ENCODE peak calls at places on chromosomes 16 and 17, in four cellular contexts. One of them, this sample, is unnamed.

GRCh38 chr17:12940699-12941098 is 77.1 kb downstream of the ELAC2 start:
- DNase-seq in ovary: no peak
- DNase-seq in heart left ventricle: no peak
- DNase-seq in stomach: no peak
- DNase-seq in this sample: no peak

GRCh38 chr17:1000597-1001490 is 3.9 kb downstream of the TIMM22 start:
- DNase-seq in ovary: no peak
- DNase-seq in heart left ventricle: peak
- DNase-seq in stomach: peak
- DNase-seq in this sample: no peak

GRCh38 chr16:70592106-70592571 is 54.2 kb upstream of the IL34 start:
- DNase-seq in stomach: no peak
- DNase-seq in ovary: no peak
- DNase-seq in heart left ventricle: peak
- DNase-seq in this sample: no peak

GRCh38 chr16:51762081-51762995 is 611.3 kb upstream of the SALL1 start:
- DNase-seq in stomach: peak
- DNase-seq in heart left ventricle: peak
- DNase-seq in ovary: peak
- DNase-seq in this sample: peak

GRCh38 chr17:51869387-51869786 is 289.1 kb downstream of the CA10 start:
- DNase-seq in heart left ventricle: no peak
- DNase-seq in stomach: no peak
- DNase-seq in ovary: no peak
- DNase-seq in this sample: no peak

GRCh38 chr16:1305823-1306222 is 3.6 kb upstream of the UBE2I start:
- DNase-seq in ovary: no peak
- DNase-seq in stomach: no peak
- DNase-seq in heart left ventricle: no peak
- DNase-seq in this sample: no peak

GRCh38 chr17:1590031-1590746 is 27.6 kb upstream of the PITPNA start:
- DNase-seq in heart left ventricle: peak
- DNase-seq in ovary: no peak
- DNase-seq in stomach: peak
- DNase-seq in this sample: peak

GRCh38 chr16:75477680-75478473 is 13.4 kb upstream of the TMEM170A start:
- DNase-seq in stomach: no peak
- DNase-seq in heart left ventricle: no peak
- DNase-seq in ovary: no peak
- DNase-seq in this sample: no peak

GRCh38 chr17:2170023-2170422 is 115.1 kb downstream of the HIC1 start:
- DNase-seq in ovary: no peak
- DNase-seq in heart left ventricle: no peak
- DNase-seq in stomach: no peak
- DNase-seq in this sample: no peak

GRCh38 chr17:71878998-71879397 is 241.8 kb upstream of the SOX9 start:
- DNase-seq in heart left ventricle: no peak
- DNase-seq in stomach: no peak
- DNase-seq in ovary: no peak
- DNase-seq in this sample: no peak
- TF ChIP-seq POLR2A in heart left ventricle: no peak
- TF ChIP-seq POLR2A in stomach: no peak
- TF ChIP-seq POLR2A in ovary: no peak
- TF ChIP-seq POLR2A in this sample: no peak

GRCh38 chr17:28520687-28521086 is 14.5 kb downstream of the FOXN1 start:
- DNase-seq in heart left ventricle: no peak
- DNase-seq in ovary: no peak
- DNase-seq in stomach: no peak
- DNase-seq in this sample: no peak

GRCh38 chr17:28518578-28518977 is 12.4 kb downstream of the FOXN1 start:
- DNase-seq in heart left ventricle: no peak
- DNase-seq in ovary: no peak
- DNase-seq in stomach: no peak
- DNase-seq in this sample: no peak

GRCh38 chr17:28521296-28522085 is 15.3 kb downstream of the FOXN1 start:
- DNase-seq in heart left ventricle: no peak
- DNase-seq in stomach: no peak
- DNase-seq in ovary: no peak
- DNase-seq in this sample: no peak

GRCh38 chr17:28518132-28518531 is 12.0 kb downstream of the FOXN1 start:
- DNase-seq in stomach: no peak
- DNase-seq in ovary: no peak
- DNase-seq in heart left ventricle: no peak
- DNase-seq in this sample: no peak

DNA sequence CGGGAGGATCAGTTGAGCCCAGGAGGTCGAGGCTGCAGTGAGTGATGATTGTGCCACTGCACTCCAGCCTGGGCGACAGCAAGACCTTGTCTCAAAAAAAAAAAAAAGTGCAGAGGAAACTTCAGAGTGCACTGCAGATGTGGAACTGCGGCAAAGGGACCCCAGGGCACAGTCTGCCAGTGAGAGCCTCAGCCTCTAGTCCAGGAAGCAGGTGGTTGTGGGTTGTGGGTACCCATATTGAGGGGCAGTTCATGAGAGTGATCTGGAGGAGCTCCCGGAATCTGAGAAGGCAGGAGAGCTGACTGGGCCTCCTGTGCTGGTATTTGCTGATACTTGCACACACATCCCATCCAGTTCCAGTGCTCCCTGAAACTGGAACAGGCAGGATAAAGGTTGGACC is 13.1 kb downstream of the FOXN1 start:
- DNase-seq in stomach: no peak
- DNase-seq in ovary: no peak
- DNase-seq in heart left ventricle: no peak
- DNase-seq in this sample: no peak
- TF ChIP-seq POLR2A in stomach: no peak
- TF ChIP-seq POLR2A in ovary: no peak
- TF ChIP-seq POLR2A in heart left ventricle: no peak
- TF ChIP-seq POLR2A in this sample: no peak

DNA sequence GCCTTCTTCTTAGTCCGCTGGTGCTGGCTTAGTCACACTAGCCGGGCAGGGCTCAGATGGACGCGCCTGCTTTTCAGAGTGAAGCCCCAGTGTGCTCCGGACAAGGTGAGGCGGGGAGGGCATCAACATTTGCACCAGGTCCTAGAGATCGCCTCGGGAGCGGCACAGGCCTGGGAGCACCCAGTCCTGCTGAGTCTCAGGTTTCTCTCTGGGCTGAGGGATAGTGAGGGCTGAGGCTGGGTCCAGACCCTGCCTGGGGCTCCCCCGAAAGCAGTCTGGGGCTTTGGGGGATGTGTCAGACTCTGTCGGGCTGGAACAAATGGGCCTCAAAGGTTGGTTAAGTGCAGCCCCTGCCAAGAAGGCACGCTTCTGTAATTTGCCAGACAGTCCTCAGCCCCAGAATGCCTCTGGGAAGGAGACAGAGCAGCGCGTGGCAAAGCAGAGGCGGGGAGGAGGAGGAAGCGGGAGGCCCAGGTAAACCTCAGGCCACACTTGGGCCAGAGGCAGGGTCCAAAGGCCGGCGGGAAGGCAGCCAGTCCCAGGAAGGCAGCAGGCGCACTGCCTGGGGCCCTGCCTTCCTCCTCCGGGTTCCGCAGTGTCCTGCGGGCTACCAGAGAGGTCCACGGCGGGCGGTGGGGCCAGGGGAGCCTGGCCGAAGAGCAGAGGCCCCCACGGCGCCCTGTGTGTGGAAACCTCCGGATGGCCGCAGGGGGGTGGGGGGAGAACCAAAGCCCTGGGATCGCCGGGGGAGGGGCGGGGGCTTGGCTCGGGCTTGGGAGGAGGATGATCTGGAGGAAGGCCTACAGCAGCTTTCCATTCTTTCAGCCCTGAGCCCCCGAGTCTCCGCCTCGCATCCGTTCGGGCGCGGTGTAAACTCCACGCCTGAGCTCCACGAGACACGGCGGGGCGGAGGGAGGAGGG is 39.5 kb upstream of the ATP2A3 start:
- DNase-seq in heart left ventricle: no peak
- DNase-seq in stomach: peak
- DNase-seq in ovary: no peak
- DNase-seq in this sample: no peak
- TF ChIP-seq POLR2A in heart left ventricle: no peak
- TF ChIP-seq POLR2A in stomach: no peak
- TF ChIP-seq POLR2A in ovary: no peak
- TF ChIP-seq POLR2A in this sample: no peak

DNA sequence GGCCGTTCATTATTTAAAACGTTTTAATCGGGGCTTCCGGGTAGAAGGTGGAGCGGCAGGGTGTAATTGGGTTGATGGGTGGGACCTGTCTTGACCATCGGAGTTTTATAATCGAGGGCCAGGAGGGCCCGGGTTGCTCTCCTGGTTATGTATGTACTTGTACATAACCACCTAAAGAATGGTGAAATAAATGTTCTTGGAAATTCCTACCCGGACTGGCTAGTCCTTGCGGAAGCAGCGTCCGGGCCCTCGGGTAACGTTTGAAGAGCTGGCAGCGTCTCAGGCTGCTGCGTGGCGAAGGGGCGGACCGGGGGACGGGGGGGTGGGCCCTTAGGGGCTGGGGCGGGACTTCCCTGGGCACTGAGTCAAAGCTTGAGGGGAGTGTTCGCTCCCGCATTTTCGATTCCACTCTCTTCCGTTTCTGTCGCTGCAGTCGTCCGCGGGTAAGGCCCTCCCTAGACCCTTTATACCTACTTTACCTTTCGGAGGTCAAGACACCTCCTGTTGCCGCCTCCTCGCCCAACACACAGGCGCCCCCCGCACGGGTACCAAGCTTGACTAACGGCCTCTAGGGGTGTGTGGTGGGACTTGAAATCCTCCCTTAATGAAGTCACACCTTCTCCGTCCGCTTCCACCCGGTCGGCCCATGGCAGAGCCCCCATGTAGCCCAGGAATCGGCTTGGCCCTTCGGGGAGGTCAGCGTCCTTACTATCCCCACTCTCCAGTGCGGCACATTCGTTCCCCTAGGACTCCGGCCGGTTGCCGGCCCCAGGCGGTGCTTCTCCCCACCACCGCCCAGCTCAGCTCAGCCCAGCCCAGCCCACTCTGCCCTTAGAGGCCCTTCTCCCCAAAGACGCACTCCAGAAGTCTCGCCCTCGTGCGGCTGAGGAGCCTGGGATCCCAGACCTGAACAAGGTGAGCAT is at the start of gene TMEM106A:
- DNase-seq in heart left ventricle: peak
- DNase-seq in ovary: peak
- DNase-seq in stomach: peak
- DNase-seq in this sample: peak
- TF ChIP-seq POLR2A in heart left ventricle: no peak
- TF ChIP-seq POLR2A in ovary: no peak
- TF ChIP-seq POLR2A in stomach: no peak
- TF ChIP-seq POLR2A in this sample: peak

DNA sequence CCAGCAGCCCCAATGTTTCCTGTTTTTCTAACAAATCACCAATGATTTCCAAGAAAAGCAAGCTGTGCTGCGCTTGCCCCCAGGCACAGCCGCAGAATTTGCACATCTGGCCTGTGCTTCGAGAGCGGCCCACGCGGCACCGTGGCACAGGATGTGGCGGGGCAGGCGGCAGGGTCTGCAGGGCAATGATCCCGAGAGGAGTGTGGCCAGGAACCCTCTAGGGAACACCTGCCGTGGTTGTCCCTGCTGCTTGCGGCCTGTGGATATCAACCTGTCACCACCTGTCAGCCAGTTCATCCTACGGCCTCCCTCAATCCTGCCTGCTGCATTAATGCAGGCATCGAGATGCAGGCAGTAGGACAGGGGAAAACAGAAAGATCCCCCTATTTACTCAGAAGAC is 24.0 kb downstream of the PIK3R5 start:
- DNase-seq in heart left ventricle: no peak
- DNase-seq in stomach: no peak
- DNase-seq in ovary: no peak
- DNase-seq in this sample: no peak
- TF ChIP-seq POLR2A in heart left ventricle: no peak
- TF ChIP-seq POLR2A in stomach: no peak
- TF ChIP-seq POLR2A in ovary: no peak
- TF ChIP-seq POLR2A in this sample: no peak

GRCh38 chr17:35795007-35795870 is at the start of gene MMP28:
- DNase-seq in heart left ventricle: peak
- DNase-seq in ovary: no peak
- DNase-seq in stomach: peak
- DNase-seq in this sample: peak
- TF ChIP-seq POLR2A in heart left ventricle: no peak
- TF ChIP-seq POLR2A in ovary: no peak
- TF ChIP-seq POLR2A in stomach: no peak
- TF ChIP-seq POLR2A in this sample: peak

GRCh38 chr17:77164483-77165030 is 23.8 kb downstream of the SEC14L1 start:
- DNase-seq in ovary: no peak
- DNase-seq in heart left ventricle: no peak
- DNase-seq in stomach: no peak
- DNase-seq in this sample: no peak
- TF ChIP-seq POLR2A in ovary: no peak
- TF ChIP-seq POLR2A in heart left ventricle: no peak
- TF ChIP-seq POLR2A in stomach: no peak
- TF ChIP-seq POLR2A in this sample: no peak

DNA sequence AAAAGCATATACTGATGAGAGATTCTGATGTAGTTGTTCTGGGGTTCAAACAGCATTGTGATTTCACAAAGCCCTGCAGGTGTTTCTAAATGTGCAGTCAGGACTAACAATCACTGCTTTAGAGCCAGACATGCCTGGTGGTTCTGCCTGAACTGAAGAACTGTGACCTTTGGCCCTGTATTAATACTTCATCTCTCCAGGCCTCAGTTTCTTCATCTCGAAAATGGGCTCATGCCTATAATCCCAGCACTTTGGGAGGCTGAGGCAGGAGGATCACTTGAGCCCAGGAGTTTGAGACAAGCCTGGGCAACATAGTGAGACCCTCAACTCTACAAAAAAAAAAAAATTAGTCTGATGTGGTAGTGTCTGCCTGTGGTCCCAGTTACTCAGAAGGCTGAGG is 3.9 kb downstream of the DNAI2 start:
- DNase-seq in ovary: no peak
- DNase-seq in stomach: no peak
- DNase-seq in heart left ventricle: no peak
- DNase-seq in this sample: no peak
- TF ChIP-seq POLR2A in ovary: no peak
- TF ChIP-seq POLR2A in stomach: no peak
- TF ChIP-seq POLR2A in heart left ventricle: no peak
- TF ChIP-seq POLR2A in this sample: no peak

DNA sequence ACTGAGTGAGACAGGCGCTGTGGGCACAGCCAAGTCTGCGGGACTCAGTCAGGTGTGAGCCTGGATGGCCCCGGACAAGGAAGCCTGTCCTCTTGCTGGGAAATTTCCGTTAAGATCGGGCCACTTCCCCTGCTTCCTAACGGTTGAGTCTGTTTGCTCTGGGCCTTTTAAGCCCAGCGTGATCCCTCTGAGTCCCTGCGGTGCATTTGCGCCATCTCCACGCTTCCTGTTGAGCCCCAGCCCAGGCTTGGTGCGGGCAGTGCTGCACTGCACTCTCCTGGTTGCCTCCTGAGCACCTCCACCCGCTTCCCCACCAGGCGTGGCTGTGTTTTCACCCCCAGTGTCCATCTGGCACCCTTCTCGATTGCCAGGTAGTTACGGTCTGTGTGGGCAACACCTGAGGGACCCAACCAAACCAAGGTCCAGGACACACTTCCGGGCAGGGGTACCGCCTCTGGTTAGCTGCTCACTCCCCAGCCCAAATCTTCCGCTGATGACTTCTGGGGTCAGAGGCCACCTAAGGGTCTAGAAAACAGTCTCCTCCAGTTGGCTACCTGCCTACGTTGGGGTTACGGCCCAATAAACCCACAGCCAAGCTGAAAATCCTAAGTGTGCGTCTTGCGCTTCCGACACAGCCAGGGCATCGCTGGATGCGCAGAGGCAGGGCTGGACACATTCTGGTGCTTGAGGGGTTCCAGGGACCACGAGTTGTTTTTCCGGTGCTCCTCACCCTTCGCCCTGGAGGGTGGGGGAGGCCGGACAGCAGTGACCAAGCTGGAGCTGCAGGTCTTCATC is 1.4 kb upstream of the SLC25A10 start:
- DNase-seq in ovary: peak
- DNase-seq in heart left ventricle: no peak
- DNase-seq in stomach: no peak
- DNase-seq in this sample: no peak
- TF ChIP-seq POLR2A in ovary: no peak
- TF ChIP-seq POLR2A in heart left ventricle: no peak
- TF ChIP-seq POLR2A in stomach: no peak
- TF ChIP-seq POLR2A in this sample: no peak

This sample was measured in H54.